ENCODE peak calls at places on chromosomes 7 and 10, in six cellular contexts. Q is MM.1S, O is GM23338, B is neural progenitor cell, K is PC-3, A is SK-N-SH. N is an unnamed sample. For H3F3A, the result is how much of the 10 kb centered on the place peaks cover.

GRCh38 chr10:123703195-123703790 is 37.1 kb downstream of the GPR26 start:
- DNase-seq in B (no peak), K (no peak), A (no peak), O (peak), Q (no peak), N (no peak)

GRCh38 chr10:42783181-42783549 is 570 bp downstream of the BMS1 start:
- DNase-seq in B (peak), O (no peak), K (peak), A (no peak), Q (no peak), N (peak)

GRCh38 chr7:25931156-25931555 is 220.8 kb upstream of the NFE2L3 start:
- DNase-seq in O (no peak), B (no peak), A (no peak), K (no peak), Q (no peak), N (no peak)

GRCh38 chr10:8913720-8914119 is 859.2 kb downstream of the GATA3 start:
- DNase-seq in A (no peak), K (peak), B (no peak), O (no peak), Q (no peak), N (no peak)

GRCh38 chr7:144656960-144657359 is 178.9 kb downstream of the TPK1 start:
- DNase-seq in Q (peak), K (no peak), A (no peak), B (peak), O (peak), N (no peak)

GRCh38 chr10:49600781-49601400 is 9.2 kb upstream of the SLC18A3 start:
- DNase-seq in Q (no peak), K (no peak), A (no peak), O (no peak), B (no peak), N (peak)

GRCh38 chr7:11726251-11727155 is 105.5 kb downstream of the THSD7A start:
- DNase-seq in B (peak), A (peak), O (no peak), K (no peak), Q (no peak), N (peak)

GRCh38 chr7:36288501-36288900 is 101.2 kb upstream of the ANLN start:
- DNase-seq in Q (no peak), A (no peak), K (no peak), B (no peak), O (no peak), N (no peak)

GRCh38 chr10:129953541-129954031 is 10.5 kb downstream of the EBF3 start:
- DNase-seq in K (no peak), Q (no peak), B (no peak), A (no peak), O (no peak), N (no peak)

GRCh38 chr7:53422291-53422690 is 386.9 kb downstream of the POM121L12 start:
- DNase-seq in K (no peak), A (no peak), B (no peak), Q (no peak), O (no peak), N (no peak)

GRCh38 chr7:139918488-139918887 is 89.4 kb downstream of the TBXAS1 start:
- DNase-seq in Q (no peak), K (no peak), A (no peak), O (no peak), B (no peak), N (no peak)

GRCh38 chr10:13334556-13334955 is 13.5 kb downstream of the SEPHS1 start:
- DNase-seq in A (no peak), O (no peak), B (no peak), Q (no peak), K (no peak), N (no peak)
- H2AFZ ChIP-seq in A (no peak), O (no peak), B (no peak), Q (no peak), K (no peak), N (no peak)

GRCh38 chr10:86945361-86946214 is 11.8 kb downstream of the MMRN2 start:
- DNase-seq in A (peak), K (no peak), B (peak), O (peak), Q (no peak), N (peak)

GRCh38 chr10:86944031-86944419 is 13.4 kb downstream of the MMRN2 start:
- DNase-seq in Q (no peak), B (no peak), A (no peak), O (no peak), K (no peak), N (no peak)

GRCh38 chr10:86944907-86945306 is 12.5 kb downstream of the MMRN2 start:
- DNase-seq in K (no peak), O (no peak), A (no peak), Q (no peak), B (no peak), N (no peak)

GRCh38 chr10:86944471-86944870 is 12.9 kb downstream of the MMRN2 start:
- DNase-seq in Q (no peak), K (peak), B (no peak), O (no peak), A (no peak), N (peak)

DNA sequence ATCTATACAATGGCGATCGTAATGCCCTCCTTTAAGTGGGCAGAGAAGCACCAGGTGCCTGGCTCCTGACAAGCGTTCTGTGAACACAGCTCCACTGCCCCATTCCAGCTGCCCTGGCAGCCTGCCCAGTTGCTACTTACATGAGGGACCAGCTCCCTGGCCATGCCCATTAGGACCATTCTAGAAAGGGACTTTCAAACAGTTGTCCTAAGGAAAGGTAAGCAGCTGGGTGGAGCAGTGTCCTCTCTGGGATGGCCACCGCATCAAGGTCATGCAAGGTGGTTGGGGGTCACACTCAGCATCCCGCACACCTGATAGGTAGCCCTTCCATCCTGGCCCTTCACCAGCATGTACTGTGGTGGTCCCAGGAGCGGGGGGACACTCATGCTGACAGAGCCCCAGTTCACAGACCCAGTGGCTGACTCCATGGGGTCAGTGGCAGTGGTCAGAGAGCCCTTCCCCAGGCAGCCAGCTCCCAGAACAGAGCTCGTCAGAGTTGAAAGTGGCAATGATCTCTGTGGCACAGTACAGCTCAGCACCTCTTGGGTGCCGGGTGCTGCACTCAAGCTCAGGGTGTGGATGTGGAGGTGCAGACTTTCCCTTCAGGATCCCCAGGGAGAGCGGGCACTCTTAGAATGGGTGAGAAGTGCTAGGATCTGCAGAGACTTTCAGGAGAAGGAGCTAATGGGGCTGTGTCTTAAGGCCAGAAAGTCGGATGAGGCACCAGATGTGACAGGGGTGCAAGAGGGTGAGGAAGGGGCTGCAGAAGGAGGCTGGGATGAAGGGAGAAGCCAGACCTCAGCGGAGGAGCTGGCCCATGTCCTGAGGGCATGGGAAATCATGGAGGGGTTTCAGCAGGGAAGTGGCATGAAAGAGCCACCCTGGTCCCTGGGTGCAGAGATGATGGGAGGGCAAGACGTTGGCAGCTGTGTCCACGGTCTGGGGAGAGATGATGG is 10.9 kb downstream of the MMRN2 start:
- DNase-seq in O (no peak), B (no peak), Q (no peak), A (peak), K (no peak), N (no peak)
- TF ChIP-seq EZH2phosphoT487 in O (no peak), B (no peak), Q (no peak), A (no peak), K (no peak), N (no peak)

DNA sequence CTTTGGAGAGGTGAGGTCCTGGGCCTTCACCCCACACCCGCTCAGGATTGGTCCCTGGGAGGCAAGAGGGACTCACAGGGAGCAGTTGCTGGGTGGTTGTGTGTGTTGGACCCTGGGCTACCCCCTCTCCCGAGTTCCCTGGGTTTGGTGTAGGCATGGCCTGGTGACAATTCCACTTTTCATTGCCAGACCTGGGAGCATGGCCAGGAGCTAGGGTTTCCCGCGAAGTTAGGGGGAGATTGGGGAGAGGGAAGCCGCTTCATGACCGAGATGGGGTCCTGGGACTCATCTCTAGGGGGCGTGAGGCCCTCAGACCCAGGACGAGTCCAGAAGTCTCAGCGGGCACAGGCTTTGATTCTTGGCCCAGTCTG is 579 bp downstream of the PALD1 start:
- DNase-seq in K (no peak), O (peak), B (peak), Q (peak), A (no peak), N (no peak)
- H3F3A ChIP-seq in K (under half), O (under half), B (under half), Q (under half), A (under half), N (under half)

GRCh38 chr10:33100996-33101747 is 143.1 kb upstream of the ITGB1 start:
- DNase-seq in O (no peak), K (no peak), B (no peak), A (no peak), Q (no peak), N (no peak)
- H2AFZ ChIP-seq in O (peak), K (peak), B (peak), A (no peak), Q (no peak), N (no peak)

GRCh38 chr10:131997366-131998049 is 15.8 kb upstream of the BNIP3 start:
- DNase-seq in O (peak), K (peak), Q (no peak), A (no peak), B (peak), N (peak)
- TF ChIP-seq EZH2phosphoT487 in O (no peak), K (no peak), Q (no peak), A (no peak), B (no peak), N (no peak)